ENCODE peak calls at places on chromosomes 13 and 19, in four cellular contexts. R, Q, I and N are unnamed samples.

GRCh38 chr13:38405216-38405615 is 55.6 kb downstream of the UFM1 start:
- DNase-seq in Q (no peak), I (no peak), R (no peak), N (no peak)

GRCh38 chr19:49318296-49318695 is 6.7 kb downstream of the SLC6A16 start:
- DNase-seq in I (no peak), R (no peak), Q (no peak), N (no peak)

GRCh38 chr19:48635263-48635965 is 1.8 kb downstream of the DBP start:
- DNase-seq in R (no peak), Q (peak), I (peak), N (no peak)

GRCh38 chr19:44741841-44742352 is 6.6 kb upstream of the BCL3 start:
- DNase-seq in Q (no peak), I (peak), R (peak), N (peak)

GRCh38 chr19:43467730-43468129 is 2.3 kb upstream of the LYPD3 start:
- DNase-seq in Q (no peak), I (no peak), R (no peak), N (peak)

GRCh38 chr13:50171585-50172282 is 156.5 kb downstream of the KCNRG start:
- DNase-seq in R (no peak), Q (no peak), I (no peak), N (no peak)

GRCh38 chr19:40688987-40689338 is 1.5 kb downstream of the NUMBL start:
- DNase-seq in I (no peak), Q (no peak), R (no peak), N (no peak)

GRCh38 chr13:33369073-33369472 is 83.5 kb upstream of the STARD13 start:
- DNase-seq in Q (no peak), I (no peak), R (no peak), N (no peak)

GRCh38 chr19:33399081-33399744 is 25.7 kb downstream of the CEBPG start:
- DNase-seq in Q (no peak), I (no peak), R (no peak), N (no peak)

GRCh38 chr19:7004313-7004931 is 16.8 kb downstream of the MBD3L2B start:
- DNase-seq in I (peak), R (peak), Q (no peak), N (peak)

GRCh38 chr13:47480121-47480520 is 521.0 kb downstream of the SUCLA2 start:
- DNase-seq in I (no peak), Q (no peak), R (no peak), N (no peak)

GRCh38 chr19:48676487-48676886 is 3.7 kb upstream of the NTN5 start:
- DNase-seq in Q (no peak), I (no peak), R (no peak), N (no peak)

GRCh38 chr19:14189415-14189814 is 16.6 kb downstream of the ADGRL1 start:
- DNase-seq in I (no peak), Q (no peak), R (no peak), N (no peak)

GRCh38 chr13:110485604-110486003 is 75.9 kb downstream of the RAB20 start:
- DNase-seq in R (no peak), Q (peak), I (no peak), N (peak)

GRCh38 chr19:14383898-14384669 is 2.8 kb downstream of the ADGRE5 start:
- DNase-seq in I (peak), Q (no peak), R (no peak), N (no peak)

GRCh38 chr19:45403781-45404556 is 900 bp downstream of the PPP1R13L start:
- DNase-seq in I (peak), Q (peak), R (no peak), N (peak)

GRCh38 chr13:78499802-78500201 is 103.5 kb downstream of the POU4F1 start:
- DNase-seq in Q (no peak), R (no peak), I (no peak), N (no peak)

GRCh38 chr13:32209670-32210069 is 105.5 kb downstream of the ZAR1L start:
- DNase-seq in Q (no peak), I (no peak), R (no peak), N (no peak)

GRCh38 chr19:45020071-45020470 is 18.8 kb upstream of the CLASRP start:
- DNase-seq in Q (no peak), R (no peak), I (no peak), N (peak)

GRCh38 chr13:51324714-51325440 is 14.6 kb upstream of the SERPINE3 start:
- DNase-seq in R (no peak), Q (no peak), I (no peak), N (no peak)

GRCh38 chr19:38721977-38722773 is 22.1 kb downstream of the CAPN12 start:
- DNase-seq in R (no peak), I (no peak), Q (no peak), N (peak)
- TF ChIP-seq FOSL1 in R (no peak), I (no peak), Q (no peak), N (no peak)

GRCh38 chr19:2251577-2252480 is 2.7 kb downstream of the AMH start:
- DNase-seq in I (no peak), R (no peak), Q (peak), N (no peak)
- TF ChIP-seq EZH2 in I (no peak), R (no peak), Q (no peak), N (no peak)

DNA sequence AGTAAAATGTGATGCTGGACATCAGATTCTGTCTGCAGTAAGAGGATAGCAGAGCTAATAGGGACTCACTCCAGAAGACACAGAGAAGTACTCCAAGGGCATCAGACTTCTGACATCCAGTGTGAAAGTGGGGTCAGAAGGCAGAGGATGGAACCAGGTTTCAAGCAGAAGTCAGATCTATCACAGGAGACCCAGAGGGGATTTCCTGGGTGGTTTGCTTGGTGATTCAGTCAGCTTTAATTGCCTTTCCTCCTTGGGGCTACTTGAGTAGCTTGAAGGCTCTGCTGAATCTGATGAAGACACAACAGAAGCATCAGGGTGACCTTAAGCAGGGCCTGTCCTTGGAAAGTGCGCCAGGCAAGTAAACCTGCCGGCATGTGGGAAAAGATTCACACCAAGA is 300.6 kb downstream of the COG6 start:
- DNase-seq in Q (no peak), I (no peak), R (no peak), N (no peak)
- TF ChIP-seq FOSL1 in Q (no peak), I (no peak), R (no peak), N (no peak)

DNA sequence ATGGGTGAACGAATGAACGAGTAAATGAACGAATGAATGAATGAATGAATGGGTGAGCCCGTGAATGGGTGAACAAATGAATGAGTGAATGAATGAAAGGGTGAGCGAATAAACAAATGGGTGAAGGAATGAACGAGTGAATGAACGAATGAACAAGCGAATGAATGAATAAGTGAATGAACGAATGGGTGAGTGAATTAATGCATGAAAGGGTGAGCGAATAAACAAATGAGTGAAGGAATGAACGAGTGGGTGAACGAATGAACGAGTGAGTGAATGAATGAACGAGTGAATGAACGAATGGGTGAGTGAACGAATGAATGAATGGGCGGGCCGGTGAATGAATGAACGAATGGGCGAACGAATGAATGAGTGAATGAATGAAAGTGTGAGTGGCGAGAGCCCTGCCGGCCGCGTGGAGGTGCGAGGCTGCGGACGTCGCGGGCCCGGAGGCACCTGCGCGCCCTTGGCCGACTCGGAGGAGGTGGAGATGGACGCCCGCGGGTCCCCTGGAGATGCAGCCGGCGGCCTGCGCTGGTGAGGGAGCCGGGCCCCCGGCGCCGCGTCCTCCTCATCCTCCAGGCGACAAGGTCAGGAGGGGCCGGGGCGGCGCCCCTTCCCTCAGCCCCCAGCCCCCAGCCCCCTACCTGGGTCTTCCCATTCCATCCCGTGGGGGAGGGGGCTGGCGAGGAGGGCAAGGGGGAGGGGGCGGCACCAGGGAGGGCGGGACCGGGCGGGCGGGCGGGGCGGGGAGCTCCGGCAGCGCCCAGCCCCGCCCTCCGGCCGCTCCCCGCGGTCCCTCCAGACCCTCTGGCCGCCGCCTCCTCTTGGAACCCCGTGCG is 15.4 kb downstream of the ANKRD24 start:
- DNase-seq in I (no peak), Q (peak), R (no peak), N (no peak)
- TF ChIP-seq EZH2 in I (no peak), Q (no peak), R (no peak), N (peak)

GRCh38 chr13:44680746-44681355 is 104.7 kb upstream of the TSC22D1 start:
- DNase-seq in R (no peak), I (no peak), Q (no peak), N (no peak)

GRCh38 chr13:44679602-44680001 is 103.5 kb upstream of the TSC22D1 start:
- DNase-seq in I (no peak), R (no peak), Q (no peak), N (no peak)

GRCh38 chr13:44676534-44676933 is 100.4 kb upstream of the TSC22D1 start:
- DNase-seq in R (no peak), I (no peak), Q (no peak), N (no peak)
- TF ChIP-seq FOSL1 in R (no peak), I (no peak), Q (no peak), N (no peak)